ENCODE peak calls at places on chromosomes 7 and 10, in five cellular contexts. B is CD8-positive, alpha-beta T cell; M is IMR-90; L is GM12865; N is NAMALWA. F is an unnamed sample.

GRCh38 chr10:32650246-32650655 is 204.3 kb downstream of the CCDC7 start:
- DNase-seq in M (no peak), N (no peak), L (peak; percentile 38), B (no peak), F (peak; percentile 22)

GRCh38 chr10:5546891-5547683 is 22.3 kb downstream of the CALML3 start:
- DNase-seq in N (no peak), B (no peak), L (no peak), M (peak; percentile 67), F (no peak)

GRCh38 chr10:14507156-14507555 is 176.4 kb upstream of the FRMD4A start:
- DNase-seq in B (peak; percentile 14), L (peak; percentile 77), N (no peak), M (no peak), F (peak; percentile 87)

GRCh38 chr7:99525713-99526440 is 21.4 kb downstream of the ZKSCAN5 start:
- DNase-seq in L (no peak), B (no peak), M (no peak), N (peak; percentile 51), F (no peak)

GRCh38 chr7:155484483-155485399 is 26.8 kb downstream of the EN2 start:
- DNase-seq in L (no peak), N (no peak), M (no peak), B (no peak), F (no peak)

GRCh38 chr7:35630573-35630972 is 64.4 kb downstream of the HERPUD2 start:
- DNase-seq in B (no peak), M (peak; percentile 61), L (no peak), N (no peak), F (no peak)

GRCh38 chr7:132455306-132455705 is 121.0 kb downstream of the PLXNA4 start:
- DNase-seq in N (no peak), M (no peak), L (no peak), B (peak; percentile 21), F (no peak)

GRCh38 chr10:349081-349480 is 213.8 kb downstream of the ZMYND11 start:
- DNase-seq in M (no peak), L (no peak), B (no peak), N (no peak), F (no peak)

GRCh38 chr10:106185991-106186390 is 978.5 kb downstream of the SORCS1 start:
- DNase-seq in B (no peak), M (peak; percentile 31), N (no peak), L (no peak), F (no peak)

GRCh38 chr7:15557686-15558085 is 4.1 kb downstream of the AGMO start:
- DNase-seq in B (no peak), M (no peak), L (no peak), N (no peak), F (no peak)

GRCh38 chr10:4763960-4764428 is 62.0 kb upstream of the AKR1E2 start:
- DNase-seq in B (no peak), L (no peak), M (peak; percentile 87), N (no peak), F (no peak)

GRCh38 chr7:82247814-82248433 is 195.7 kb downstream of the CACNA2D1 start:
- DNase-seq in L (peak; percentile 2), M (peak; percentile 7), B (no peak), N (peak; percentile 52), F (no peak)

GRCh38 chr7:95102662-95103061 is 195.3 kb downstream of the PPP1R9A start:
- DNase-seq in N (no peak), L (no peak), M (no peak), B (no peak), F (no peak)

GRCh38 chr10:126171555-126171954 is 216.7 kb downstream of the ADAM12 start:
- DNase-seq in N (no peak), M (peak; percentile 79), L (no peak), B (no peak), F (no peak)

GRCh38 chr10:124155781-124156401 is 62.5 kb upstream of the CHST15 start:
- DNase-seq in B (no peak), L (no peak), M (no peak), N (no peak), F (no peak)

GRCh38 chr7:22406715-22407114 is 49.8 kb upstream of the RAPGEF5 start:
- DNase-seq in B (no peak), N (no peak), M (no peak), L (no peak), F (no peak)

GRCh38 chr10:116718058-116718457 is 24.3 kb downstream of the HSPA12A start:
- DNase-seq in B (no peak), N (no peak), L (no peak), M (no peak), F (no peak)

GRCh38 chr10:13268841-13269240 is 31.0 kb downstream of the PHYH start:
- DNase-seq in M (no peak), L (no peak), N (peak; percentile 36), B (no peak), F (no peak)

GRCh38 chr10:121926157-121926556 is 1.7 kb downstream of the ATE1 start:
- DNase-seq in N (no peak), M (no peak), B (no peak), L (no peak), F (no peak)

GRCh38 chr7:2750054-2750453 is 62.1 kb downstream of the AMZ1 start:
- DNase-seq in N (no peak), B (no peak), M (peak; percentile 16), L (no peak), F (no peak)

GRCh38 chr10:50992972-50993766 is 81.1 kb upstream of the PRKG1 start:
- DNase-seq in N (no peak), L (no peak), M (peak; percentile 88), B (no peak), F (no peak)

GRCh38 chr10:20034732-20035131 is 218.5 kb downstream of the PLXDC2 start:
- DNase-seq in N (no peak), L (no peak), B (no peak), M (no peak), F (no peak)

GRCh38 chr10:91251430-91252056 is 31.1 kb downstream of the PCGF5 start:
- DNase-seq in L (peak; percentile 68), N (peak; percentile 75), B (peak; percentile 30), M (peak; percentile 62), F (peak; percentile 64)

GRCh38 chr7:27198138-27198841 is 1.6 kb downstream of the HOXA13 start:
- DNase-seq in M (no peak), L (no peak), N (no peak), B (no peak), F (no peak)

GRCh38 chr7:31028417-31028988 is 23.6 kb upstream of the ADCYAP1R1 start:
- DNase-seq in M (no peak), B (no peak), L (no peak), N (no peak), F (no peak)

GRCh38 chr7:33754933-33755928 is 150.1 kb upstream of the BMPER start:
- DNase-seq in N (no peak), B (no peak), M (no peak), L (no peak), F (no peak)

GRCh38 chr7:43083091-43083490 is 29.4 kb upstream of the HECW1 start:
- DNase-seq in M (no peak), L (no peak), B (no peak), N (no peak), F (no peak)

GRCh38 chr10:79078367-79079073 is 9.8 kb downstream of the ZMIZ1 start:
- DNase-seq in M (no peak), B (no peak), L (no peak), N (no peak), F (no peak)

GRCh38 chr10:97090644-97091043 is 95.1 kb downstream of the SLIT1 start:
- DNase-seq in B (no peak), N (no peak), L (no peak), M (no peak), F (no peak)

GRCh38 chr7:122887198-122887597 is 938 bp upstream of the CADPS2 start:
- DNase-seq in L (peak; percentile 57), B (no peak), M (peak; percentile 16), N (no peak), F (no peak)

GRCh38 chr7:70600993-70601392 is 531.0 kb upstream of the GALNT17 start:
- DNase-seq in N (no peak), L (no peak), M (no peak), B (no peak), F (no peak)

GRCh38 chr7:26365077-26365896 is 73.6 kb downstream of the SNX10 start:
- DNase-seq in B (peak; percentile 20), L (peak; percentile 92), M (peak; percentile 77), N (peak; percentile 95), F (peak; percentile 59)